ENCODE peak calls at places on chromosomes 2 and 18, in seven cellular contexts. One of them, this sample, is unnamed.

GRCh38 chr2:62014102-62014501 is 108.6 kb downstream of the COMMD1 start:
- DNase-seq in activated naive CD4-positive, alpha-beta T cell: no peak
- DNase-seq in HuH-7.5: no peak
- DNase-seq in substantia nigra: no peak
- DNase-seq in stimulated activated CD4-positive, alpha-beta T cell treated with anti-CD3 and anti-CD28 coated beads, Interleukin-2, amount 100 ng/mL, for 24 hours: no peak
- DNase-seq in RCC 7860: no peak
- DNase-seq in Daoy: no peak
- DNase-seq in this sample: peak; percentile 60

GRCh38 chr2:127146071-127146725 is 39.2 kb upstream of the BIN1 start:
- DNase-seq in RCC 7860: no peak
- DNase-seq in stimulated activated CD4-positive, alpha-beta T cell treated with anti-CD3 and anti-CD28 coated beads, Interleukin-2, amount 100 ng/mL, for 24 hours: no peak
- DNase-seq in HuH-7.5: no peak
- DNase-seq in activated naive CD4-positive, alpha-beta T cell: no peak
- DNase-seq in Daoy: no peak
- DNase-seq in substantia nigra: no peak
- DNase-seq in this sample: no peak

GRCh38 chr2:4020649-4021048 is 317.3 kb downstream of the DCDC2C start:
- DNase-seq in stimulated activated CD4-positive, alpha-beta T cell treated with anti-CD3 and anti-CD28 coated beads, Interleukin-2, amount 100 ng/mL, for 24 hours: no peak
- DNase-seq in RCC 7860: no peak
- DNase-seq in activated naive CD4-positive, alpha-beta T cell: no peak
- DNase-seq in substantia nigra: no peak
- DNase-seq in Daoy: no peak
- DNase-seq in HuH-7.5: no peak
- DNase-seq in this sample: no peak

GRCh38 chr2:42142476-42143184 is 26.5 kb upstream of the EML4 start:
- DNase-seq in Daoy: no peak
- DNase-seq in HuH-7.5: no peak
- DNase-seq in activated naive CD4-positive, alpha-beta T cell: no peak
- DNase-seq in substantia nigra: no peak
- DNase-seq in RCC 7860: no peak
- DNase-seq in stimulated activated CD4-positive, alpha-beta T cell treated with anti-CD3 and anti-CD28 coated beads, Interleukin-2, amount 100 ng/mL, for 24 hours: no peak
- DNase-seq in this sample: no peak

GRCh38 chr2:3635171-3636008 is 22.6 kb upstream of the ALLC start:
- DNase-seq in Daoy: no peak
- DNase-seq in activated naive CD4-positive, alpha-beta T cell: no peak
- DNase-seq in RCC 7860: no peak
- DNase-seq in substantia nigra: no peak
- DNase-seq in HuH-7.5: no peak
- DNase-seq in stimulated activated CD4-positive, alpha-beta T cell treated with anti-CD3 and anti-CD28 coated beads, Interleukin-2, amount 100 ng/mL, for 24 hours: no peak
- DNase-seq in this sample: no peak

GRCh38 chr2:201882353-201883095 is 76.2 kb downstream of the CDK15 start:
- DNase-seq in activated naive CD4-positive, alpha-beta T cell: no peak
- DNase-seq in RCC 7860: no peak
- DNase-seq in Daoy: peak; percentile 54
- DNase-seq in stimulated activated CD4-positive, alpha-beta T cell treated with anti-CD3 and anti-CD28 coated beads, Interleukin-2, amount 100 ng/mL, for 24 hours: no peak
- DNase-seq in HuH-7.5: no peak
- DNase-seq in substantia nigra: no peak
- DNase-seq in this sample: no peak

GRCh38 chr18:12423393-12423792 is 15.7 kb downstream of the PRELID3A start:
- DNase-seq in substantia nigra: no peak
- DNase-seq in stimulated activated CD4-positive, alpha-beta T cell treated with anti-CD3 and anti-CD28 coated beads, Interleukin-2, amount 100 ng/mL, for 24 hours: no peak
- DNase-seq in HuH-7.5: no peak
- DNase-seq in Daoy: no peak
- DNase-seq in RCC 7860: no peak
- DNase-seq in activated naive CD4-positive, alpha-beta T cell: no peak
- DNase-seq in this sample: no peak

GRCh38 chr18:26407721-26408601 is 140.4 kb downstream of the KCTD1 start:
- DNase-seq in RCC 7860: no peak
- DNase-seq in substantia nigra: no peak
- DNase-seq in Daoy: no peak
- DNase-seq in activated naive CD4-positive, alpha-beta T cell: no peak
- DNase-seq in stimulated activated CD4-positive, alpha-beta T cell treated with anti-CD3 and anti-CD28 coated beads, Interleukin-2, amount 100 ng/mL, for 24 hours: no peak
- DNase-seq in HuH-7.5: no peak
- DNase-seq in this sample: no peak

GRCh38 chr2:129464036-129464435 is 515.4 kb upstream of the RAB6C start:
- DNase-seq in HuH-7.5: no peak
- DNase-seq in Daoy: no peak
- DNase-seq in stimulated activated CD4-positive, alpha-beta T cell treated with anti-CD3 and anti-CD28 coated beads, Interleukin-2, amount 100 ng/mL, for 24 hours: no peak
- DNase-seq in activated naive CD4-positive, alpha-beta T cell: no peak
- DNase-seq in substantia nigra: no peak
- DNase-seq in RCC 7860: no peak
- DNase-seq in this sample: no peak

GRCh38 chr2:242002944-242003343 is 133.4 kb downstream of the RTP5 start:
- DNase-seq in Daoy: no peak
- DNase-seq in HuH-7.5: no peak
- DNase-seq in substantia nigra: no peak
- DNase-seq in activated naive CD4-positive, alpha-beta T cell: no peak
- DNase-seq in RCC 7860: no peak
- DNase-seq in stimulated activated CD4-positive, alpha-beta T cell treated with anti-CD3 and anti-CD28 coated beads, Interleukin-2, amount 100 ng/mL, for 24 hours: no peak
- DNase-seq in this sample: no peak

GRCh38 chr2:233938676-233939370 is 21.6 kb downstream of the TRPM8 start:
- DNase-seq in stimulated activated CD4-positive, alpha-beta T cell treated with anti-CD3 and anti-CD28 coated beads, Interleukin-2, amount 100 ng/mL, for 24 hours: no peak
- DNase-seq in substantia nigra: no peak
- DNase-seq in Daoy: no peak
- DNase-seq in activated naive CD4-positive, alpha-beta T cell: no peak
- DNase-seq in HuH-7.5: no peak
- DNase-seq in RCC 7860: no peak
- DNase-seq in this sample: no peak

GRCh38 chr2:19358242-19359020 is at the start of gene OSR1:
- DNase-seq in substantia nigra: no peak
- DNase-seq in HuH-7.5: peak; percentile 75
- DNase-seq in stimulated activated CD4-positive, alpha-beta T cell treated with anti-CD3 and anti-CD28 coated beads, Interleukin-2, amount 100 ng/mL, for 24 hours: peak; percentile 26
- DNase-seq in Daoy: peak; percentile 65
- DNase-seq in activated naive CD4-positive, alpha-beta T cell: no peak
- DNase-seq in RCC 7860: no peak
- DNase-seq in this sample: no peak

GRCh38 chr2:8685697-8686358 is 4.0 kb downstream of the ID2 start:
- DNase-seq in Daoy: peak; percentile 68
- DNase-seq in substantia nigra: peak; percentile 48
- DNase-seq in RCC 7860: peak; percentile 38
- DNase-seq in stimulated activated CD4-positive, alpha-beta T cell treated with anti-CD3 and anti-CD28 coated beads, Interleukin-2, amount 100 ng/mL, for 24 hours: peak; percentile 84
- DNase-seq in HuH-7.5: peak; percentile 74
- DNase-seq in activated naive CD4-positive, alpha-beta T cell: peak; percentile 75
- DNase-seq in this sample: no peak

GRCh38 chr18:59646228-59646945 is 50.8 kb downstream of the CCBE1 start:
- DNase-seq in HuH-7.5: no peak
- DNase-seq in Daoy: no peak
- DNase-seq in RCC 7860: no peak
- DNase-seq in substantia nigra: no peak
- DNase-seq in stimulated activated CD4-positive, alpha-beta T cell treated with anti-CD3 and anti-CD28 coated beads, Interleukin-2, amount 100 ng/mL, for 24 hours: no peak
- DNase-seq in activated naive CD4-positive, alpha-beta T cell: no peak
- DNase-seq in this sample: no peak

GRCh38 chr2:217858519-217859466 is 144.0 kb downstream of the TNS1 start:
- DNase-seq in substantia nigra: no peak
- DNase-seq in RCC 7860: no peak
- DNase-seq in HuH-7.5: no peak
- DNase-seq in stimulated activated CD4-positive, alpha-beta T cell treated with anti-CD3 and anti-CD28 coated beads, Interleukin-2, amount 100 ng/mL, for 24 hours: no peak
- DNase-seq in Daoy: peak; percentile 66
- DNase-seq in activated naive CD4-positive, alpha-beta T cell: no peak
- DNase-seq in this sample: peak; percentile 30